ENCODE peak calls at places on chromosomes 13 and 19, in six cellular contexts. One of them, this sample, is unnamed.

GRCh38 chr19:18596752-18597157 is 8.2 kb downstream of the REX1BD start:
- DNase-seq in B cell: no peak
- DNase-seq in heart left ventricle: no peak
- DNase-seq in stimulated activated CD8-positive, alpha-beta memory T cell treated with anti-CD3 and anti-CD28 coated beads, Interleukin-7, amount 100 ng/mL, for 24 hours: no peak
- DNase-seq in stimulated activated CD4-positive, alpha-beta T cell treated with anti-CD3 and anti-CD28 coated beads, Interleukin-1b, Interleukin-23, amount 100 ng/mL, for 1 hour: no peak
- DNase-seq in fibroblast of the conjunctiva: no peak
- DNase-seq in this sample: no peak

GRCh38 chr19:14614099-14614412 is 31.2 kb downstream of the CLEC17A start:
- DNase-seq in B cell: peak; percentile 80
- DNase-seq in heart left ventricle: no peak
- DNase-seq in stimulated activated CD8-positive, alpha-beta memory T cell treated with anti-CD3 and anti-CD28 coated beads, Interleukin-7, amount 100 ng/mL, for 24 hours: no peak
- DNase-seq in stimulated activated CD4-positive, alpha-beta T cell treated with anti-CD3 and anti-CD28 coated beads, Interleukin-1b, Interleukin-23, amount 100 ng/mL, for 1 hour: no peak
- DNase-seq in fibroblast of the conjunctiva: no peak
- DNase-seq in this sample: peak; percentile 55

GRCh38 chr19:15418112-15418587 is 638 bp downstream of the AKAP8L start:
- DNase-seq in B cell: no peak
- DNase-seq in heart left ventricle: peak; percentile 57
- DNase-seq in stimulated activated CD8-positive, alpha-beta memory T cell treated with anti-CD3 and anti-CD28 coated beads, Interleukin-7, amount 100 ng/mL, for 24 hours: no peak
- DNase-seq in stimulated activated CD4-positive, alpha-beta T cell treated with anti-CD3 and anti-CD28 coated beads, Interleukin-1b, Interleukin-23, amount 100 ng/mL, for 1 hour: no peak
- DNase-seq in fibroblast of the conjunctiva: no peak
- DNase-seq in this sample: no peak

GRCh38 chr19:49691243-49692101 is 556 bp downstream of the CPT1C start:
- DNase-seq in B cell: no peak
- DNase-seq in heart left ventricle: peak; percentile 79
- DNase-seq in stimulated activated CD8-positive, alpha-beta memory T cell treated with anti-CD3 and anti-CD28 coated beads, Interleukin-7, amount 100 ng/mL, for 24 hours: no peak
- DNase-seq in stimulated activated CD4-positive, alpha-beta T cell treated with anti-CD3 and anti-CD28 coated beads, Interleukin-1b, Interleukin-23, amount 100 ng/mL, for 1 hour: no peak
- DNase-seq in fibroblast of the conjunctiva: peak; percentile 49
- DNase-seq in this sample: no peak

GRCh38 chr13:98838776-98839175 is 86.3 kb upstream of the SLC15A1 start:
- DNase-seq in B cell: no peak
- DNase-seq in heart left ventricle: no peak
- DNase-seq in stimulated activated CD8-positive, alpha-beta memory T cell treated with anti-CD3 and anti-CD28 coated beads, Interleukin-7, amount 100 ng/mL, for 24 hours: no peak
- DNase-seq in stimulated activated CD4-positive, alpha-beta T cell treated with anti-CD3 and anti-CD28 coated beads, Interleukin-1b, Interleukin-23, amount 100 ng/mL, for 1 hour: no peak
- DNase-seq in fibroblast of the conjunctiva: no peak
- DNase-seq in this sample: no peak

GRCh38 chr13:25848822-25849740 is 202.7 kb downstream of the SHISA2 start:
- DNase-seq in B cell: no peak
- DNase-seq in heart left ventricle: no peak
- DNase-seq in stimulated activated CD8-positive, alpha-beta memory T cell treated with anti-CD3 and anti-CD28 coated beads, Interleukin-7, amount 100 ng/mL, for 24 hours: no peak
- DNase-seq in stimulated activated CD4-positive, alpha-beta T cell treated with anti-CD3 and anti-CD28 coated beads, Interleukin-1b, Interleukin-23, amount 100 ng/mL, for 1 hour: no peak
- DNase-seq in fibroblast of the conjunctiva: no peak
- DNase-seq in this sample: no peak

GRCh38 chr13:20565120-20565736 is 1.7 kb upstream of the IFT88 start:
- DNase-seq in B cell: no peak
- DNase-seq in heart left ventricle: no peak
- DNase-seq in stimulated activated CD8-positive, alpha-beta memory T cell treated with anti-CD3 and anti-CD28 coated beads, Interleukin-7, amount 100 ng/mL, for 24 hours: no peak
- DNase-seq in stimulated activated CD4-positive, alpha-beta T cell treated with anti-CD3 and anti-CD28 coated beads, Interleukin-1b, Interleukin-23, amount 100 ng/mL, for 1 hour: no peak
- DNase-seq in fibroblast of the conjunctiva: no peak
- DNase-seq in this sample: no peak

GRCh38 chr13:103067751-103068563 is 1.7 kb upstream of the SLC10A2 start:
- DNase-seq in B cell: no peak
- DNase-seq in heart left ventricle: no peak
- DNase-seq in stimulated activated CD8-positive, alpha-beta memory T cell treated with anti-CD3 and anti-CD28 coated beads, Interleukin-7, amount 100 ng/mL, for 24 hours: no peak
- DNase-seq in stimulated activated CD4-positive, alpha-beta T cell treated with anti-CD3 and anti-CD28 coated beads, Interleukin-1b, Interleukin-23, amount 100 ng/mL, for 1 hour: no peak
- DNase-seq in fibroblast of the conjunctiva: no peak
- DNase-seq in this sample: no peak

GRCh38 chr13:27822873-27823311 is 30.6 kb downstream of the GSX1 start:
- DNase-seq in B cell: no peak
- DNase-seq in heart left ventricle: no peak
- DNase-seq in stimulated activated CD8-positive, alpha-beta memory T cell treated with anti-CD3 and anti-CD28 coated beads, Interleukin-7, amount 100 ng/mL, for 24 hours: no peak
- DNase-seq in stimulated activated CD4-positive, alpha-beta T cell treated with anti-CD3 and anti-CD28 coated beads, Interleukin-1b, Interleukin-23, amount 100 ng/mL, for 1 hour: no peak
- DNase-seq in fibroblast of the conjunctiva: no peak
- DNase-seq in this sample: no peak

GRCh38 chr19:18514800-18515682 is 6.8 kb downstream of the ELL start:
- DNase-seq in B cell: no peak
- DNase-seq in heart left ventricle: peak; percentile 70
- DNase-seq in stimulated activated CD8-positive, alpha-beta memory T cell treated with anti-CD3 and anti-CD28 coated beads, Interleukin-7, amount 100 ng/mL, for 24 hours: no peak
- DNase-seq in stimulated activated CD4-positive, alpha-beta T cell treated with anti-CD3 and anti-CD28 coated beads, Interleukin-1b, Interleukin-23, amount 100 ng/mL, for 1 hour: no peak
- DNase-seq in fibroblast of the conjunctiva: peak; percentile 46
- DNase-seq in this sample: no peak

GRCh38 chr13:48496796-48497195 is 36.1 kb downstream of the RCBTB2 start:
- DNase-seq in B cell: no peak
- DNase-seq in heart left ventricle: no peak
- DNase-seq in stimulated activated CD8-positive, alpha-beta memory T cell treated with anti-CD3 and anti-CD28 coated beads, Interleukin-7, amount 100 ng/mL, for 24 hours: no peak
- DNase-seq in stimulated activated CD4-positive, alpha-beta T cell treated with anti-CD3 and anti-CD28 coated beads, Interleukin-1b, Interleukin-23, amount 100 ng/mL, for 1 hour: no peak
- DNase-seq in fibroblast of the conjunctiva: no peak
- DNase-seq in this sample: no peak

GRCh38 chr19:47444388-47444821 is 25.1 kb upstream of the MEIS3 start:
- DNase-seq in B cell: no peak
- DNase-seq in heart left ventricle: no peak
- DNase-seq in stimulated activated CD8-positive, alpha-beta memory T cell treated with anti-CD3 and anti-CD28 coated beads, Interleukin-7, amount 100 ng/mL, for 24 hours: no peak
- DNase-seq in stimulated activated CD4-positive, alpha-beta T cell treated with anti-CD3 and anti-CD28 coated beads, Interleukin-1b, Interleukin-23, amount 100 ng/mL, for 1 hour: no peak
- DNase-seq in fibroblast of the conjunctiva: no peak
- DNase-seq in this sample: no peak

GRCh38 chr13:20405691-20406090 is 120.0 kb downstream of the CRYL1 start:
- DNase-seq in B cell: no peak
- DNase-seq in heart left ventricle: no peak
- DNase-seq in stimulated activated CD8-positive, alpha-beta memory T cell treated with anti-CD3 and anti-CD28 coated beads, Interleukin-7, amount 100 ng/mL, for 24 hours: no peak
- DNase-seq in stimulated activated CD4-positive, alpha-beta T cell treated with anti-CD3 and anti-CD28 coated beads, Interleukin-1b, Interleukin-23, amount 100 ng/mL, for 1 hour: no peak
- DNase-seq in fibroblast of the conjunctiva: no peak
- DNase-seq in this sample: no peak

GRCh38 chr13:20953245-20953931 is 50.8 kb upstream of the XPO4 start:
- DNase-seq in B cell: no peak
- DNase-seq in heart left ventricle: no peak
- DNase-seq in stimulated activated CD8-positive, alpha-beta memory T cell treated with anti-CD3 and anti-CD28 coated beads, Interleukin-7, amount 100 ng/mL, for 24 hours: no peak
- DNase-seq in stimulated activated CD4-positive, alpha-beta T cell treated with anti-CD3 and anti-CD28 coated beads, Interleukin-1b, Interleukin-23, amount 100 ng/mL, for 1 hour: no peak
- DNase-seq in fibroblast of the conjunctiva: no peak
- DNase-seq in this sample: no peak

GRCh38 chr19:3499738-3500428 is 591 bp downstream of the DOHH start:
- DNase-seq in B cell: no peak
- DNase-seq in heart left ventricle: no peak
- DNase-seq in stimulated activated CD8-positive, alpha-beta memory T cell treated with anti-CD3 and anti-CD28 coated beads, Interleukin-7, amount 100 ng/mL, for 24 hours: no peak
- DNase-seq in stimulated activated CD4-positive, alpha-beta T cell treated with anti-CD3 and anti-CD28 coated beads, Interleukin-1b, Interleukin-23, amount 100 ng/mL, for 1 hour: no peak
- DNase-seq in fibroblast of the conjunctiva: no peak
- DNase-seq in this sample: no peak

GRCh38 chr13:28558567-28558966 is 63.6 kb upstream of the FLT1 start:
- DNase-seq in B cell: no peak
- DNase-seq in heart left ventricle: peak; percentile 54
- DNase-seq in stimulated activated CD8-positive, alpha-beta memory T cell treated with anti-CD3 and anti-CD28 coated beads, Interleukin-7, amount 100 ng/mL, for 24 hours: no peak
- DNase-seq in stimulated activated CD4-positive, alpha-beta T cell treated with anti-CD3 and anti-CD28 coated beads, Interleukin-1b, Interleukin-23, amount 100 ng/mL, for 1 hour: no peak
- DNase-seq in fibroblast of the conjunctiva: no peak
- DNase-seq in this sample: no peak

GRCh38 chr13:49681837-49682236 is 9.4 kb downstream of the EBPL start:
- DNase-seq in B cell: no peak
- DNase-seq in heart left ventricle: no peak
- DNase-seq in stimulated activated CD8-positive, alpha-beta memory T cell treated with anti-CD3 and anti-CD28 coated beads, Interleukin-7, amount 100 ng/mL, for 24 hours: no peak
- DNase-seq in stimulated activated CD4-positive, alpha-beta T cell treated with anti-CD3 and anti-CD28 coated beads, Interleukin-1b, Interleukin-23, amount 100 ng/mL, for 1 hour: no peak
- DNase-seq in fibroblast of the conjunctiva: no peak
- DNase-seq in this sample: no peak

GRCh38 chr19:30228726-30229523 is 143.3 kb upstream of the ZNF536 start:
- DNase-seq in B cell: no peak
- DNase-seq in heart left ventricle: no peak
- DNase-seq in stimulated activated CD8-positive, alpha-beta memory T cell treated with anti-CD3 and anti-CD28 coated beads, Interleukin-7, amount 100 ng/mL, for 24 hours: no peak
- DNase-seq in stimulated activated CD4-positive, alpha-beta T cell treated with anti-CD3 and anti-CD28 coated beads, Interleukin-1b, Interleukin-23, amount 100 ng/mL, for 1 hour: no peak
- DNase-seq in fibroblast of the conjunctiva: no peak
- DNase-seq in this sample: no peak

GRCh38 chr19:36771275-36772231 is 1.1 kb downstream of the ZNF850 start:
- DNase-seq in B cell: peak; percentile 49
- DNase-seq in heart left ventricle: peak; percentile 76
- DNase-seq in stimulated activated CD8-positive, alpha-beta memory T cell treated with anti-CD3 and anti-CD28 coated beads, Interleukin-7, amount 100 ng/mL, for 24 hours: no peak
- DNase-seq in stimulated activated CD4-positive, alpha-beta T cell treated with anti-CD3 and anti-CD28 coated beads, Interleukin-1b, Interleukin-23, amount 100 ng/mL, for 1 hour: no peak
- DNase-seq in fibroblast of the conjunctiva: peak; percentile 71
- DNase-seq in this sample: peak; percentile 32

GRCh38 chr19:45164577-45165335 is 4.0 kb upstream of the NKPD1 start:
- DNase-seq in B cell: no peak
- DNase-seq in heart left ventricle: peak; percentile 50
- DNase-seq in stimulated activated CD8-positive, alpha-beta memory T cell treated with anti-CD3 and anti-CD28 coated beads, Interleukin-7, amount 100 ng/mL, for 24 hours: peak; percentile 35
- DNase-seq in stimulated activated CD4-positive, alpha-beta T cell treated with anti-CD3 and anti-CD28 coated beads, Interleukin-1b, Interleukin-23, amount 100 ng/mL, for 1 hour: no peak
- DNase-seq in fibroblast of the conjunctiva: peak; percentile 30
- DNase-seq in this sample: no peak

GRCh38 chr19:35155981-35156672 is 1.6 kb downstream of the FXYD5 start:
- DNase-seq in B cell: no peak
- DNase-seq in heart left ventricle: no peak
- DNase-seq in stimulated activated CD8-positive, alpha-beta memory T cell treated with anti-CD3 and anti-CD28 coated beads, Interleukin-7, amount 100 ng/mL, for 24 hours: no peak
- DNase-seq in stimulated activated CD4-positive, alpha-beta T cell treated with anti-CD3 and anti-CD28 coated beads, Interleukin-1b, Interleukin-23, amount 100 ng/mL, for 1 hour: no peak
- DNase-seq in fibroblast of the conjunctiva: no peak
- DNase-seq in this sample: no peak

GRCh38 chr19:2618611-2619010 is 83.9 kb downstream of the GNG7 start:
- DNase-seq in B cell: peak; percentile 84
- DNase-seq in heart left ventricle: peak; percentile 86
- DNase-seq in stimulated activated CD8-positive, alpha-beta memory T cell treated with anti-CD3 and anti-CD28 coated beads, Interleukin-7, amount 100 ng/mL, for 24 hours: peak; percentile 59
- DNase-seq in stimulated activated CD4-positive, alpha-beta T cell treated with anti-CD3 and anti-CD28 coated beads, Interleukin-1b, Interleukin-23, amount 100 ng/mL, for 1 hour: peak; percentile 72
- DNase-seq in fibroblast of the conjunctiva: no peak
- DNase-seq in this sample: peak; percentile 67

GRCh38 chr13:81487151-81487550 is 1146.2 kb upstream of the SPRY2 start:
- DNase-seq in B cell: no peak
- DNase-seq in heart left ventricle: no peak
- DNase-seq in stimulated activated CD8-positive, alpha-beta memory T cell treated with anti-CD3 and anti-CD28 coated beads, Interleukin-7, amount 100 ng/mL, for 24 hours: no peak
- DNase-seq in stimulated activated CD4-positive, alpha-beta T cell treated with anti-CD3 and anti-CD28 coated beads, Interleukin-1b, Interleukin-23, amount 100 ng/mL, for 1 hour: no peak
- DNase-seq in fibroblast of the conjunctiva: peak; percentile 0
- DNase-seq in this sample: peak; percentile 49

GRCh38 chr13:112209266-112209665 is 142.3 kb downstream of the SOX1 start:
- DNase-seq in B cell: no peak
- DNase-seq in heart left ventricle: no peak
- DNase-seq in stimulated activated CD8-positive, alpha-beta memory T cell treated with anti-CD3 and anti-CD28 coated beads, Interleukin-7, amount 100 ng/mL, for 24 hours: no peak
- DNase-seq in stimulated activated CD4-positive, alpha-beta T cell treated with anti-CD3 and anti-CD28 coated beads, Interleukin-1b, Interleukin-23, amount 100 ng/mL, for 1 hour: no peak
- DNase-seq in fibroblast of the conjunctiva: no peak
- DNase-seq in this sample: no peak

This sample was measured in NAMALWA.